ENCODE peak calls at places on chromosome 21, in five cellular contexts. One of them, this sample, is unnamed.

GRCh38 chr21:22395965-22396364 is 1397.8 kb downstream of the NCAM2 start:
- DNase-seq in kidney: no peak
- DNase-seq in cardiac muscle cell: no peak
- DNase-seq in tibial artery: no peak
- DNase-seq in CD8-positive, alpha-beta T cell: no peak
- DNase-seq in this sample: no peak

GRCh38 chr21:40845621-40846020 is 1.3 kb downstream of the DSCAM start:
- DNase-seq in CD8-positive, alpha-beta T cell: no peak
- DNase-seq in tibial artery: no peak
- DNase-seq in kidney: no peak
- DNase-seq in cardiac muscle cell: no peak
- DNase-seq in this sample: no peak

GRCh38 chr21:37564924-37565529 is 198.5 kb downstream of the DYRK1A start:
- DNase-seq in cardiac muscle cell: no peak
- DNase-seq in kidney: no peak
- DNase-seq in CD8-positive, alpha-beta T cell: no peak
- DNase-seq in tibial artery: no peak
- DNase-seq in this sample: no peak

GRCh38 chr21:15534450-15534886 is 195.3 kb upstream of the USP25 start:
- DNase-seq in kidney: no peak
- DNase-seq in cardiac muscle cell: no peak
- DNase-seq in CD8-positive, alpha-beta T cell: no peak
- DNase-seq in tibial artery: no peak
- DNase-seq in this sample: no peak

GRCh38 chr21:35801388-35801787 is 258.9 kb downstream of the SETD4 start:
- DNase-seq in CD8-positive, alpha-beta T cell: no peak
- DNase-seq in cardiac muscle cell: no peak
- DNase-seq in kidney: no peak
- DNase-seq in tibial artery: no peak
- DNase-seq in this sample: no peak

GRCh38 chr21:43912910-43913309 is 47.9 kb downstream of the AGPAT3 start:
- DNase-seq in CD8-positive, alpha-beta T cell: no peak
- DNase-seq in cardiac muscle cell: no peak
- DNase-seq in kidney: no peak
- DNase-seq in tibial artery: peak; percentile 15
- DNase-seq in this sample: no peak

GRCh38 chr21:31924548-31924947 is 51.7 kb downstream of the HUNK start:
- DNase-seq in kidney: no peak
- DNase-seq in tibial artery: no peak
- DNase-seq in CD8-positive, alpha-beta T cell: no peak
- DNase-seq in cardiac muscle cell: no peak
- DNase-seq in this sample: no peak

GRCh38 chr21:41283211-41283818 is 33.3 kb upstream of the FAM3B start:
- DNase-seq in CD8-positive, alpha-beta T cell: peak; percentile 55
- DNase-seq in tibial artery: no peak
- DNase-seq in kidney: no peak
- DNase-seq in cardiac muscle cell: peak; percentile 75
- DNase-seq in this sample: peak; percentile 70

GRCh38 chr21:20259035-20259867 is 739.0 kb upstream of the NCAM2 start:
- DNase-seq in kidney: no peak
- DNase-seq in tibial artery: no peak
- DNase-seq in cardiac muscle cell: no peak
- DNase-seq in CD8-positive, alpha-beta T cell: no peak
- DNase-seq in this sample: no peak

GRCh38 chr21:21109736-21110135 is 111.5 kb downstream of the NCAM2 start:
- DNase-seq in kidney: no peak
- DNase-seq in CD8-positive, alpha-beta T cell: no peak
- DNase-seq in cardiac muscle cell: no peak
- DNase-seq in tibial artery: no peak
- DNase-seq in this sample: no peak

GRCh38 chr21:34534522-34534921 is 22.5 kb upstream of the KCNE1 start:
- DNase-seq in cardiac muscle cell: no peak
- DNase-seq in tibial artery: no peak
- DNase-seq in CD8-positive, alpha-beta T cell: no peak
- DNase-seq in kidney: no peak
- DNase-seq in this sample: no peak

GRCh38 chr21:36976882-36977651 is 10.6 kb upstream of the HLCS start:
- DNase-seq in kidney: no peak
- DNase-seq in cardiac muscle cell: peak; percentile 70
- DNase-seq in CD8-positive, alpha-beta T cell: peak; percentile 28
- DNase-seq in tibial artery: no peak
- DNase-seq in this sample: peak; percentile 90

GRCh38 chr21:30268608-30269197 is 14.0 kb downstream of the KRTAP24-1 start:
- DNase-seq in cardiac muscle cell: peak; percentile 48
- DNase-seq in tibial artery: no peak
- DNase-seq in kidney: no peak
- DNase-seq in CD8-positive, alpha-beta T cell: no peak
- DNase-seq in this sample: peak; percentile 59

GRCh38 chr21:37758997-37759396 is 157.3 kb downstream of the KCNJ6 start:
- DNase-seq in CD8-positive, alpha-beta T cell: no peak
- DNase-seq in kidney: no peak
- DNase-seq in cardiac muscle cell: peak; percentile 64
- DNase-seq in tibial artery: no peak
- DNase-seq in this sample: no peak

GRCh38 chr21:46667191-46667734 is 31.8 kb downstream of the PRMT2 start:
- DNase-seq in kidney: no peak
- DNase-seq in tibial artery: no peak
- DNase-seq in CD8-positive, alpha-beta T cell: no peak
- DNase-seq in cardiac muscle cell: peak; percentile 18
- DNase-seq in this sample: peak; percentile 39

GRCh38 chr21:27196651-27197050 is 229.8 kb upstream of the ADAMTS5 start:
- DNase-seq in CD8-positive, alpha-beta T cell: no peak
- DNase-seq in cardiac muscle cell: no peak
- DNase-seq in tibial artery: no peak
- DNase-seq in kidney: no peak
- DNase-seq in this sample: no peak

GRCh38 chr21:41510500-41510899 is 2.5 kb upstream of the TMPRSS2 start:
- DNase-seq in kidney: no peak
- DNase-seq in cardiac muscle cell: no peak
- DNase-seq in tibial artery: no peak
- DNase-seq in CD8-positive, alpha-beta T cell: no peak
- DNase-seq in this sample: no peak

GRCh38 chr21:41444703-41445464 is 18.8 kb downstream of the MX1 start:
- DNase-seq in kidney: peak; percentile 54
- DNase-seq in CD8-positive, alpha-beta T cell: no peak
- DNase-seq in tibial artery: peak; percentile 39
- DNase-seq in cardiac muscle cell: no peak
- DNase-seq in this sample: no peak

DNA sequence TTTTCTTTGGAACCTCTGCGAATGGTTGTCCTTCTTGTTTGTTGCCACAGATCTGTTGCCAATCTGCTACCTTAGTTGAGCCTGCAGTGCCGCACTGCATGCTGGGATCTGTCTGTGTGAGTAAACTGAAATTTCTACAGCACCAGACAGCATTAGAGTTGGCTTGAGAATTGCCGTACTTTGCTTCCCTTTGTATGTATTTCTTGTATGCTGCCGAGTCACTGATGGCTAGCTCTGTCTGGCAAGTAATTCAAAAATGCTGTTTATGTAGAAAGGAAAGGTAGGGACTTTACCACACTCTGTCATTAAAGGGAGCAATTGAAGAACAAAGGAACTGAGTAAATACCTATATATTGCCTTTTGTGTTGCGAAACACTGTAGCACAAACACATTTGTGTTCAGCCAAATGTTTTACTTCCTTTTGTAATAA is 857.4 kb downstream of the USP25 start:
- DNase-seq in CD8-positive, alpha-beta T cell: no peak
- DNase-seq in kidney: no peak
- DNase-seq in tibial artery: peak; percentile 77
- DNase-seq in cardiac muscle cell: no peak
- DNase-seq in this sample: peak; percentile 7
- H3K4me3 ChIP-seq in CD8-positive, alpha-beta T cell: no peak overlapping the region
- H3K4me3 ChIP-seq in kidney: peak overlapping the region; percentile 11
- H3K4me3 ChIP-seq in tibial artery: peak overlapping the region; percentile 56
- H3K4me3 ChIP-seq in cardiac muscle cell: no peak overlapping the region
- H3K4me3 ChIP-seq in this sample: no peak overlapping the region

GRCh38 chr21:42523941-42524340 is 10.3 kb downstream of the SLC37A1 start:
- DNase-seq in kidney: no peak
- DNase-seq in tibial artery: peak; percentile 42
- DNase-seq in cardiac muscle cell: no peak
- DNase-seq in CD8-positive, alpha-beta T cell: no peak
- DNase-seq in this sample: no peak

GRCh38 chr21:42525676-42526378 is 12.2 kb downstream of the SLC37A1 start:
- DNase-seq in CD8-positive, alpha-beta T cell: no peak
- DNase-seq in tibial artery: no peak
- DNase-seq in kidney: no peak
- DNase-seq in cardiac muscle cell: no peak
- DNase-seq in this sample: no peak

GRCh38 chr21:42523211-42523610 is 9.6 kb downstream of the SLC37A1 start:
- DNase-seq in kidney: no peak
- DNase-seq in cardiac muscle cell: no peak
- DNase-seq in tibial artery: peak; percentile 44
- DNase-seq in CD8-positive, alpha-beta T cell: no peak
- DNase-seq in this sample: no peak

GRCh38 chr21:42525228-42525604 is 11.6 kb downstream of the SLC37A1 start:
- DNase-seq in kidney: no peak
- DNase-seq in CD8-positive, alpha-beta T cell: no peak
- DNase-seq in cardiac muscle cell: no peak
- DNase-seq in tibial artery: peak; percentile 66
- DNase-seq in this sample: no peak

GRCh38 chr21:42524341-42525227 is 10.9 kb downstream of the SLC37A1 start:
- DNase-seq in cardiac muscle cell: peak; percentile 33
- DNase-seq in CD8-positive, alpha-beta T cell: peak; percentile 67
- DNase-seq in tibial artery: peak; percentile 86
- DNase-seq in kidney: no peak
- DNase-seq in this sample: no peak
- H3K4me1 ChIP-seq in cardiac muscle cell: peaks cover 20% of the 10 kb centered on the region
- H3K4me1 ChIP-seq in CD8-positive, alpha-beta T cell: peaks cover 48% of the 10 kb centered on the region
- H3K4me1 ChIP-seq in tibial artery: peaks cover 22% of the 10 kb centered on the region
- H3K4me1 ChIP-seq in kidney: peaks cover 17% of the 10 kb centered on the region
- H3K4me1 ChIP-seq in this sample: peaks cover 6% of the 10 kb centered on the region

GRCh38 chr21:29055080-29055479 is 18.4 kb downstream of the CCT8 start:
- DNase-seq in tibial artery: no peak
- DNase-seq in CD8-positive, alpha-beta T cell: no peak
- DNase-seq in cardiac muscle cell: no peak
- DNase-seq in kidney: no peak
- DNase-seq in this sample: no peak
- H3K36me3 ChIP-seq in tibial artery: peaks cover 97% of the 10 kb centered on the region
- H3K36me3 ChIP-seq in CD8-positive, alpha-beta T cell: peaks cover 57% of the 10 kb centered on the region
- H3K36me3 ChIP-seq in cardiac muscle cell: peaks cover 68% of the 10 kb centered on the region
- H3K36me3 ChIP-seq in kidney: peaks cover 50% of the 10 kb centered on the region
- H3K36me3 ChIP-seq in this sample: peaks cover 77% of the 10 kb centered on the region

GRCh38 chr21:39803393-39803792 is 58.4 kb downstream of the IGSF5 start:
- DNase-seq in tibial artery: no peak
- DNase-seq in CD8-positive, alpha-beta T cell: no peak
- DNase-seq in kidney: no peak
- DNase-seq in cardiac muscle cell: no peak
- DNase-seq in this sample: no peak
- H3K4me3 ChIP-seq in tibial artery: no peak overlapping the region
- H3K4me3 ChIP-seq in CD8-positive, alpha-beta T cell: no peak overlapping the region
- H3K4me3 ChIP-seq in kidney: no peak overlapping the region
- H3K4me3 ChIP-seq in cardiac muscle cell: no peak overlapping the region
- H3K4me3 ChIP-seq in this sample: no peak overlapping the region

GRCh38 chr21:23593582-23593981 is 2013.7 kb downstream of the MRPL39 start:
- DNase-seq in CD8-positive, alpha-beta T cell: no peak
- DNase-seq in kidney: no peak
- DNase-seq in cardiac muscle cell: no peak
- DNase-seq in tibial artery: no peak
- DNase-seq in this sample: no peak
- H3K4me1 ChIP-seq in CD8-positive, alpha-beta T cell: no peaks in the 10 kb centered on the region
- H3K4me1 ChIP-seq in kidney: no peaks in the 10 kb centered on the region
- H3K4me1 ChIP-seq in cardiac muscle cell: no peaks in the 10 kb centered on the region
- H3K4me1 ChIP-seq in tibial artery: no peaks in the 10 kb centered on the region
- H3K4me1 ChIP-seq in this sample: no peaks in the 10 kb centered on the region

GRCh38 chr21:33330726-33331125 is 6.0 kb downstream of the IFNAR1 start:
- DNase-seq in tibial artery: no peak
- DNase-seq in kidney: no peak
- DNase-seq in cardiac muscle cell: no peak
- DNase-seq in CD8-positive, alpha-beta T cell: no peak
- DNase-seq in this sample: no peak
- H3K36me3 ChIP-seq in tibial artery: peaks cover 9% of the 10 kb centered on the region
- H3K36me3 ChIP-seq in kidney: no peaks in the 10 kb centered on the region
- H3K36me3 ChIP-seq in cardiac muscle cell: no peaks in the 10 kb centered on the region
- H3K36me3 ChIP-seq in CD8-positive, alpha-beta T cell: no peaks in the 10 kb centered on the region
- H3K36me3 ChIP-seq in this sample: peaks cover 6% of the 10 kb centered on the region

DNA sequence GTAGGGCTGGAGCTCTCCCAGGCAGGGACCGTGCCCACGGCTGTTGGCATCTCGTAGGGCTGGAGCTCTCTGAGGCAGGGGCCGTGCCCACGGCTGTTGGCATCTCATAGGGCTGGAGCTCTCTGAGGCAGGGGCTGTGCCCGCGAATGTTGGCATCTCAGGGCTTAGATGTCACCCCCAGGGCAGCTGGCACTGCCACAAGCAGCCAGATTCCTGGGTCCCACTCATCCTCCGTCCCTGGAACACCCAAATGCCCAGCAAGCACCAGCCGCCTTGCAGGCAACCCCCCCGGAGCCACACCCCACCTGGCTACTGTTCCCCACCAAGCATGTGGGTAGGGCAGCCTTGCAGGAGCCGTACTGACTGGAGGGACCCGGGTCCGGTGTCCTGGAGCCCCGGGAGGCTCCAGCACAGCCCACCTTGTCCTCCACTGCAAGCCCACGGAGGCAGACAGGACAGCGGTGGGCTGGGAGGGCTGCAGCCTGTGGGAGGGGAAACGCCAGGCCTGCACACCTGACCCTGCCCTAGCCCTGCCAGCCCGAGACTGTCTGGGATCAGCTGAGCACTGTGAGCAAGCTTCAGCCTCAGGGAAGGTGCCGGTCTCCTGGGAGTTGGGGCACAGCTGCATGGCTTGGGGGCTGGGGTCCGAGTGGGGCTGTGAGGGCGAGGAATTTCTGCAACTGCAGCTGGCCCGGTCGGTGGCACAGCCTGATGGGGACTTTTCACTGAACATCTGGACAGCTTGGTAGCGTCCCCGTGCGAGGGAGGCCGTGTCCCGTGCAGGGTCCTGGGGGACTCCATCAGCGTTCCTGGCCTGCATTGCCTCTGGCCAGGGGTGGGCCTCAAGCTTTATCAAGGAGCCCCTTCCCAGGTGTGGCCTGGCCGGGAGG is 53.6 kb downstream of the COL18A1 start:
- DNase-seq in CD8-positive, alpha-beta T cell: no peak
- DNase-seq in tibial artery: no peak
- DNase-seq in cardiac muscle cell: no peak
- DNase-seq in kidney: peak; percentile 68
- DNase-seq in this sample: no peak
- H3K4me3 ChIP-seq in CD8-positive, alpha-beta T cell: no peak overlapping the region
- H3K4me3 ChIP-seq in tibial artery: peak overlapping the region; percentile 55
- H3K4me3 ChIP-seq in cardiac muscle cell: no peak overlapping the region
- H3K4me3 ChIP-seq in kidney: no peak overlapping the region
- H3K4me3 ChIP-seq in this sample: no peak overlapping the region

This sample was measured in A673.